ENCODE peak calls at places on chromosomes 13 and 19, in eight cellular contexts. One of them, this sample, is unnamed.

GRCh38 chr19:1725100-1726064 is 27.9 kb upstream of the ONECUT3 start:
- DNase-seq in NCI-H1930: peak; percentile 18
- DNase-seq in erythroblast: peak; percentile 52
- DNase-seq in germinal center: peak; percentile 84
- DNase-seq in stimulated activated CD4-positive, alpha-beta T cell treated with anti-CD3 and anti-CD28 coated beads, Interleukin-1b, Interleukin-23, amount 100 ng/mL, for 24 hours: no peak
- DNase-seq in T-helper 2 cell: peak; percentile 11
- DNase-seq in kidney tubule cell: peak; percentile 31
- DNase-seq in activated T-cell treated with anti-CD3 and anti-CD28 coated beads, Interleukin-2, amount 50 U/mL, for 48 hours: peak; percentile 67
- DNase-seq in this sample: peak; percentile 18

GRCh38 chr19:17777840-17778620 is 16.9 kb upstream of the B3GNT3 start:
- DNase-seq in NCI-H1930: no peak
- DNase-seq in activated T-cell treated with anti-CD3 and anti-CD28 coated beads, Interleukin-2, amount 50 U/mL, for 48 hours: peak; percentile 80
- DNase-seq in kidney tubule cell: peak; percentile 73
- DNase-seq in T-helper 2 cell: no peak
- DNase-seq in germinal center: peak; percentile 63
- DNase-seq in stimulated activated CD4-positive, alpha-beta T cell treated with anti-CD3 and anti-CD28 coated beads, Interleukin-1b, Interleukin-23, amount 100 ng/mL, for 24 hours: peak; percentile 28
- DNase-seq in erythroblast: peak; percentile 64
- DNase-seq in this sample: peak; percentile 17

GRCh38 chr19:1929051-1929742 is 11.8 kb upstream of the CSNK1G2 start:
- DNase-seq in kidney tubule cell: peak; percentile 78
- DNase-seq in germinal center: peak; percentile 89
- DNase-seq in T-helper 2 cell: peak; percentile 72
- DNase-seq in erythroblast: peak; percentile 88
- DNase-seq in activated T-cell treated with anti-CD3 and anti-CD28 coated beads, Interleukin-2, amount 50 U/mL, for 48 hours: peak; percentile 93
- DNase-seq in NCI-H1930: peak; percentile 27
- DNase-seq in stimulated activated CD4-positive, alpha-beta T cell treated with anti-CD3 and anti-CD28 coated beads, Interleukin-1b, Interleukin-23, amount 100 ng/mL, for 24 hours: peak; percentile 81
- DNase-seq in this sample: peak; percentile 33

GRCh38 chr13:101230271-101230890 is 185.9 kb downstream of the NALCN start:
- DNase-seq in activated T-cell treated with anti-CD3 and anti-CD28 coated beads, Interleukin-2, amount 50 U/mL, for 48 hours: no peak
- DNase-seq in stimulated activated CD4-positive, alpha-beta T cell treated with anti-CD3 and anti-CD28 coated beads, Interleukin-1b, Interleukin-23, amount 100 ng/mL, for 24 hours: no peak
- DNase-seq in kidney tubule cell: no peak
- DNase-seq in T-helper 2 cell: no peak
- DNase-seq in NCI-H1930: no peak
- DNase-seq in erythroblast: no peak
- DNase-seq in germinal center: no peak
- DNase-seq in this sample: no peak

GRCh38 chr19:13797870-13798269 is 2.6 kb downstream of the ZSWIM4 start:
- DNase-seq in erythroblast: no peak
- DNase-seq in T-helper 2 cell: no peak
- DNase-seq in kidney tubule cell: peak; percentile 61
- DNase-seq in germinal center: no peak
- DNase-seq in activated T-cell treated with anti-CD3 and anti-CD28 coated beads, Interleukin-2, amount 50 U/mL, for 48 hours: no peak
- DNase-seq in stimulated activated CD4-positive, alpha-beta T cell treated with anti-CD3 and anti-CD28 coated beads, Interleukin-1b, Interleukin-23, amount 100 ng/mL, for 24 hours: no peak
- DNase-seq in NCI-H1930: no peak
- DNase-seq in this sample: no peak

GRCh38 chr13:73334459-73334858 is 275.7 kb downstream of the KLF5 start:
- DNase-seq in NCI-H1930: no peak
- DNase-seq in germinal center: no peak
- DNase-seq in kidney tubule cell: peak; percentile 49
- DNase-seq in stimulated activated CD4-positive, alpha-beta T cell treated with anti-CD3 and anti-CD28 coated beads, Interleukin-1b, Interleukin-23, amount 100 ng/mL, for 24 hours: no peak
- DNase-seq in activated T-cell treated with anti-CD3 and anti-CD28 coated beads, Interleukin-2, amount 50 U/mL, for 48 hours: no peak
- DNase-seq in erythroblast: no peak
- DNase-seq in T-helper 2 cell: no peak
- DNase-seq in this sample: no peak

GRCh38 chr13:90105881-90106496 is 1241.5 kb upstream of the MIR17HG start:
- DNase-seq in stimulated activated CD4-positive, alpha-beta T cell treated with anti-CD3 and anti-CD28 coated beads, Interleukin-1b, Interleukin-23, amount 100 ng/mL, for 24 hours: no peak
- DNase-seq in germinal center: no peak
- DNase-seq in NCI-H1930: no peak
- DNase-seq in erythroblast: no peak
- DNase-seq in kidney tubule cell: peak; percentile 50
- DNase-seq in activated T-cell treated with anti-CD3 and anti-CD28 coated beads, Interleukin-2, amount 50 U/mL, for 48 hours: no peak
- DNase-seq in T-helper 2 cell: no peak
- DNase-seq in this sample: no peak

GRCh38 chr13:31485651-31486051 is 253.7 kb upstream of the RXFP2 start:
- DNase-seq in T-helper 2 cell: no peak
- DNase-seq in stimulated activated CD4-positive, alpha-beta T cell treated with anti-CD3 and anti-CD28 coated beads, Interleukin-1b, Interleukin-23, amount 100 ng/mL, for 24 hours: no peak
- DNase-seq in germinal center: no peak
- DNase-seq in NCI-H1930: no peak
- DNase-seq in erythroblast: no peak
- DNase-seq in kidney tubule cell: no peak
- DNase-seq in activated T-cell treated with anti-CD3 and anti-CD28 coated beads, Interleukin-2, amount 50 U/mL, for 48 hours: no peak
- DNase-seq in this sample: no peak